ENCODE peak calls at places on chromosomes 6 and 20, in five cellular contexts. One of them, this sample, is unnamed.

GRCh38 chr6:132814716-132815570 is 574 bp downstream of the RPS12 start:
- DNase-seq in trophoblast cell: no peak
- DNase-seq in hepatocyte: no peak
- DNase-seq in H9: no peak
- DNase-seq in neuronal stem cell: no peak
- DNase-seq in this sample: no peak

GRCh38 chr6:166587631-166588413 is 1.3 kb upstream of the RAMACL start:
- DNase-seq in trophoblast cell: no peak
- DNase-seq in H9: no peak
- DNase-seq in hepatocyte: no peak
- DNase-seq in neuronal stem cell: no peak
- DNase-seq in this sample: no peak

GRCh38 chr6:149975400-149975799 is 11.7 kb downstream of the ULBP1 start:
- DNase-seq in hepatocyte: no peak
- DNase-seq in trophoblast cell: no peak
- DNase-seq in neuronal stem cell: no peak
- DNase-seq in H9: no peak
- DNase-seq in this sample: no peak

GRCh38 chr6:148491638-148492210 is 149.1 kb downstream of the SASH1 start:
- DNase-seq in hepatocyte: no peak
- DNase-seq in trophoblast cell: no peak
- DNase-seq in H9: no peak
- DNase-seq in neuronal stem cell: no peak
- DNase-seq in this sample: no peak

GRCh38 chr6:66926060-66926459 is 1219.0 kb upstream of the EYS start:
- DNase-seq in neuronal stem cell: no peak
- DNase-seq in hepatocyte: no peak
- DNase-seq in trophoblast cell: no peak
- DNase-seq in H9: no peak
- DNase-seq in this sample: no peak

GRCh38 chr6:148530976-148531375 is 188.3 kb downstream of the SASH1 start:
- DNase-seq in trophoblast cell: no peak
- DNase-seq in neuronal stem cell: no peak
- DNase-seq in hepatocyte: no peak
- DNase-seq in H9: no peak
- DNase-seq in this sample: no peak

GRCh38 chr6:71290611-71291010 is 2.0 kb downstream of the OGFRL1 start:
- DNase-seq in hepatocyte: no peak
- DNase-seq in trophoblast cell: no peak
- DNase-seq in H9: no peak
- DNase-seq in neuronal stem cell: no peak
- DNase-seq in this sample: no peak

GRCh38 chr6:149268146-149268545 is 49.4 kb upstream of the TAB2 start:
- DNase-seq in hepatocyte: no peak
- DNase-seq in trophoblast cell: no peak
- DNase-seq in H9: no peak
- DNase-seq in neuronal stem cell: no peak
- DNase-seq in this sample: no peak

GRCh38 chr20:10314198-10314597 is 95.6 kb downstream of the SNAP25 start:
- DNase-seq in neuronal stem cell: no peak
- DNase-seq in trophoblast cell: no peak
- DNase-seq in hepatocyte: no peak
- DNase-seq in H9: no peak
- DNase-seq in this sample: no peak

GRCh38 chr6:128327890-128328289 is 192.5 kb downstream of the PTPRK start:
- DNase-seq in neuronal stem cell: no peak
- DNase-seq in H9: peak; percentile 28
- DNase-seq in trophoblast cell: peak; percentile 20
- DNase-seq in hepatocyte: peak; percentile 8
- DNase-seq in this sample: no peak

GRCh38 chr6:76852776-76853175 is 610.5 kb downstream of the HTR1B start:
- DNase-seq in H9: no peak
- DNase-seq in hepatocyte: no peak
- DNase-seq in neuronal stem cell: no peak
- DNase-seq in trophoblast cell: no peak
- DNase-seq in this sample: no peak

GRCh38 chr6:69610073-69610472 is 186.7 kb downstream of the LMBRD1 start:
- DNase-seq in trophoblast cell: no peak
- DNase-seq in H9: no peak
- DNase-seq in hepatocyte: no peak
- DNase-seq in neuronal stem cell: no peak
- DNase-seq in this sample: no peak

GRCh38 chr6:98146656-98147055 is 687.7 kb upstream of the POU3F2 start:
- DNase-seq in hepatocyte: no peak
- DNase-seq in trophoblast cell: no peak
- DNase-seq in neuronal stem cell: no peak
- DNase-seq in H9: no peak
- DNase-seq in this sample: no peak

GRCh38 chr6:147559016-147559415 is 50.5 kb downstream of the SAMD5 start:
- DNase-seq in trophoblast cell: no peak
- DNase-seq in H9: no peak
- DNase-seq in neuronal stem cell: no peak
- DNase-seq in hepatocyte: no peak
- DNase-seq in this sample: no peak

GRCh38 chr6:215335-216034 is 76.8 kb upstream of the DUSP22 start:
- DNase-seq in hepatocyte: no peak
- DNase-seq in H9: no peak
- DNase-seq in neuronal stem cell: no peak
- DNase-seq in trophoblast cell: no peak
- DNase-seq in this sample: peak; percentile 74

GRCh38 chr6:30067460-30068139 is 602 bp downstream of the PPP1R11 start:
- DNase-seq in hepatocyte: peak; percentile 87
- DNase-seq in H9: peak; percentile 92
- DNase-seq in neuronal stem cell: no peak
- DNase-seq in trophoblast cell: no peak
- DNase-seq in this sample: no peak

GRCh38 chr20:52840041-52840440 is 132.1 kb upstream of the TSHZ2 start:
- DNase-seq in neuronal stem cell: no peak
- DNase-seq in H9: no peak
- DNase-seq in hepatocyte: no peak
- DNase-seq in trophoblast cell: no peak
- DNase-seq in this sample: no peak

GRCh38 chr6:42279966-42280629 is 62.4 kb upstream of the MRPS10 start:
- DNase-seq in trophoblast cell: no peak
- DNase-seq in neuronal stem cell: no peak
- DNase-seq in H9: no peak
- DNase-seq in hepatocyte: no peak
- DNase-seq in this sample: no peak

GRCh38 chr6:116422238-116422637 is 38.9 kb upstream of the CALHM6 start:
- DNase-seq in hepatocyte: no peak
- DNase-seq in H9: no peak
- DNase-seq in trophoblast cell: no peak
- DNase-seq in neuronal stem cell: no peak
- DNase-seq in this sample: no peak

GRCh38 chr20:3084986-3085360 is 449 bp upstream of the AVP start:
- DNase-seq in neuronal stem cell: no peak
- DNase-seq in H9: no peak
- DNase-seq in trophoblast cell: no peak
- DNase-seq in hepatocyte: no peak
- DNase-seq in this sample: no peak

GRCh38 chr6:23202207-23202606 is 632.8 kb downstream of the HDGFL1 start:
- DNase-seq in trophoblast cell: no peak
- DNase-seq in neuronal stem cell: no peak
- DNase-seq in H9: no peak
- DNase-seq in hepatocyte: no peak
- DNase-seq in this sample: no peak

GRCh38 chr20:7853493-7853892 is 86.8 kb downstream of the HAO1 start:
- DNase-seq in hepatocyte: no peak
- DNase-seq in H9: no peak
- DNase-seq in trophoblast cell: no peak
- DNase-seq in neuronal stem cell: no peak
- DNase-seq in this sample: no peak

GRCh38 chr20:62742550-62742949 is 33.9 kb downstream of the NTSR1 start:
- DNase-seq in hepatocyte: no peak
- DNase-seq in H9: no peak
- DNase-seq in neuronal stem cell: no peak
- DNase-seq in trophoblast cell: no peak
- DNase-seq in this sample: no peak

GRCh38 chr6:125302840-125303511 is 1.2 kb upstream of the HDDC2 start:
- DNase-seq in neuronal stem cell: no peak
- DNase-seq in hepatocyte: no peak
- DNase-seq in H9: no peak
- DNase-seq in trophoblast cell: no peak
- DNase-seq in this sample: no peak

GRCh38 chr6:30259140-30260035 is 46.2 kb upstream of the TRIM26 start:
- DNase-seq in neuronal stem cell: peak; percentile 78
- DNase-seq in trophoblast cell: peak; percentile 47
- DNase-seq in H9: peak; percentile 88
- DNase-seq in hepatocyte: peak; percentile 88
- DNase-seq in this sample: no peak

DNA sequence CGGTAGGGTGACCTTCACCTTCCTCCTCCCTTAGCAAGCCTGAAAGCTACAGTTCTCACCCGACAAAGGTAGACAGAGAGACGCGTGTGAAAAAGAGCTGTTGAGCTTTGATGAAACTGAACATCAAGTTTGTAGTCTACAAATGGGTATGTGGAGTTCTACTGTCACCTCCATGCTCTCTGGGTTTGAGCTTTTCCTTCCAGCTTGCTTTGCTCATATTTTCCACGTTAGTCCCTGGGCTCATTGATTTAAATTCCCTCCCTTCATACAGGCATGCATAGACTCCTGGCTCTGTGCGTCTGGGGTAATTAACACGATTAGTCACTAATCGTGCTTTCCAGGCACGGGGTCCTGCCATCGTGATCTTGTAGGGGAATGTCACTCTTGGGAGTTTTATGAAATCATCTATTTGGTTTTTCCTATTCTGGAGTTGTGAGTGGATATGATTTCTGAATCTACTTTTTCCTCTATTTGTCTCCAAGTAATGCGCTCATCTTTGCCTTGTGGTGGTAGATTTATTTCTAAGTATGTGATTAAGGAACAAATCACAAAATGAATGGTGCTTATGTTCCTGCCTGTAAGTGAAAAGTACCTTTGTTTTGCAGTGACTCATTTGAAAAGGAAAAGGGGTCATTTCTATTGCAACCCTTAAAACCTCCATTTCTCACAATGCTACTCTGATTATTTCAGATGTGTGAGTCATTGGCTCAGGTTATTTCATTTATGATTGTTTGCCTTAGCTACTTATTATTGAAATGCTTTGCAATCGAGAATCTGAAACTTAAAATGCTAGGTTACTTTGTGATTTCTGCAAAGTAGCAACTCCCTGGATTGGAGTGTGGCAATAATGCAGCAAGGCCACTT is 154.6 kb downstream of the ZDHHC14 start:
- DNase-seq in H9: no peak
- DNase-seq in trophoblast cell: no peak
- DNase-seq in neuronal stem cell: no peak
- DNase-seq in hepatocyte: peak; percentile 20
- DNase-seq in this sample: no peak
- H2AFZ ChIP-seq in H9: no peak overlapping the region
- H2AFZ ChIP-seq in trophoblast cell: no peak overlapping the region
- H2AFZ ChIP-seq in neuronal stem cell: peak overlapping the region; percentile 17
- H2AFZ ChIP-seq in hepatocyte: no peak overlapping the region
- H2AFZ ChIP-seq in this sample: peak overlapping the region; percentile 73

GRCh38 chr6:25193147-25193864 is 85.9 kb upstream of the CARMIL1 start:
- DNase-seq in trophoblast cell: no peak
- DNase-seq in H9: no peak
- DNase-seq in hepatocyte: peak; percentile 56
- DNase-seq in neuronal stem cell: no peak
- DNase-seq in this sample: peak; percentile 52

GRCh38 chr6:25199544-25199943 is 79.6 kb upstream of the CARMIL1 start:
- DNase-seq in neuronal stem cell: no peak
- DNase-seq in hepatocyte: no peak
- DNase-seq in trophoblast cell: no peak
- DNase-seq in H9: peak; percentile 38
- DNase-seq in this sample: no peak

GRCh38 chr6:25197116-25197515 is 82.1 kb upstream of the CARMIL1 start:
- DNase-seq in hepatocyte: no peak
- DNase-seq in H9: no peak
- DNase-seq in neuronal stem cell: no peak
- DNase-seq in trophoblast cell: no peak
- DNase-seq in this sample: no peak

GRCh38 chr6:25192562-25192961 is 86.6 kb upstream of the CARMIL1 start:
- DNase-seq in H9: no peak
- DNase-seq in trophoblast cell: no peak
- DNase-seq in neuronal stem cell: no peak
- DNase-seq in hepatocyte: no peak
- DNase-seq in this sample: no peak

DNA sequence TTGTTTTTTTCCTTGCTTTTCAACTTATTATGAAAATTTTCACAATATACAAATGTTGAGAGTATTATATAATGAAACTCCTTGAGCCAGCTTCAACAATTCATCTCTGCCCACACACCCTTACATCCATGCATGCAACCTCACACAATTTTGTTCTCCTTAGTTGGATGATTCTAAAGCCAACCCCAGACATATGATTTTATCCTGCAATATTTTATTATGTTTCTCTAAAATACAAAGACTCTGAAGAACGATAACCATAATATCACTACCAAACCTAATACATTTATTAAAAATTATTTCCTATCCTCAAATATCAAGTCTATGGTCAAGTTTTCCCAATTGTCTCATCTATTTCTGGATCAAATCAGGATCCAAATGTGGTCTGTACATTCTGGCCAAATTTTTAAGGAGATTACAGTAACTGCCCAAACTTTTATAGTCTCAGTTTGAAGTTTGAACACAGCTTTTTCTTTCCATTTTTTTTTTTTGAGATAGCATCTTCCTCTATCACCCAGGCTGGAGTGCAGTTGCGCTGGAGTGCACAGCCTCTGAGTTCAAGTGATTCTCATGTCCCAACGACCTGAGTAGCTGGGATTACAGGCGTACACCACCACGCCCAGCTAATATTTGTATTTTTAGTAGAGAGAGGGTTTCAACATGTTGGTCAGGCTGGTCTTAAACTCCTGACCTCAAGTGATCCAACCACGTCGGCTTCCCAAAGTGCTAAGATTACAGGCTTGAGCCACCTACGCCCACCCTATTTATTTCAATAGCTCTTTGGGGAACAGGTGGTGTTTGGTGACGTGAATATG is 85.1 kb upstream of the CARMIL1 start:
- DNase-seq in neuronal stem cell: no peak
- DNase-seq in trophoblast cell: no peak
- DNase-seq in H9: no peak
- DNase-seq in hepatocyte: no peak
- DNase-seq in this sample: no peak
- H3K4me2 ChIP-seq in neuronal stem cell: no peak overlapping the region
- H3K4me2 ChIP-seq in trophoblast cell: no peak overlapping the region
- H3K4me2 ChIP-seq in H9: no peak overlapping the region
- H3K4me2 ChIP-seq in hepatocyte: peak overlapping the region; percentile 21
- H3K4me2 ChIP-seq in this sample: peak overlapping the region; percentile 68

DNA sequence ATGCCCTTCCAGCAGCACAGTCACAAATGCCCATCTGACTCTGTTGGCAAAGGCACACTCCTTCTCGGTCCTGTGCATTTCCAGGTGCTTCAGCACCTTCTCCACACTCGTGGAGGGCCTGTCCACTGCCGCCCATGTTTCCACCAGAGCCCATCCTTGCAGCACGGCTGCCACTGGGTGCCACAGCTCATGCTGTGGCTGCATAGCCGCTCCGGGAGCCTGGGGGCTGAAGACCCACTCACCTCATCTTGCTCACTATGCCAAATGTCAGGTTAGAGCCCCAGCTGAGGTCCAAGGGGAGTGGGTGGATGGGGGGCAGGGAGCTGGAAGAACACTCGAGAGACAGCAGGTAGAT is 6.9 kb downstream of the ZKSCAN3 start:
- DNase-seq in neuronal stem cell: no peak
- DNase-seq in H9: no peak
- DNase-seq in trophoblast cell: no peak
- DNase-seq in hepatocyte: no peak
- DNase-seq in this sample: no peak
- H2AFZ ChIP-seq in neuronal stem cell: no peak overlapping the region
- H2AFZ ChIP-seq in H9: no peak overlapping the region
- H2AFZ ChIP-seq in trophoblast cell: no peak overlapping the region
- H2AFZ ChIP-seq in hepatocyte: no peak overlapping the region
- H2AFZ ChIP-seq in this sample: no peak overlapping the region

GRCh38 chr6:142334294-142334693 is 32.5 kb downstream of the ADGRG6 start:
- DNase-seq in H9: no peak
- DNase-seq in trophoblast cell: no peak
- DNase-seq in hepatocyte: no peak
- DNase-seq in neuronal stem cell: no peak
- DNase-seq in this sample: no peak
- H3K4me2 ChIP-seq in H9: no peak overlapping the region
- H3K4me2 ChIP-seq in trophoblast cell: no peak overlapping the region
- H3K4me2 ChIP-seq in hepatocyte: no peak overlapping the region
- H3K4me2 ChIP-seq in neuronal stem cell: no peak overlapping the region
- H3K4me2 ChIP-seq in this sample: no peak overlapping the region